ENCODE peak calls at places on chromosomes 3 and 15, in four cellular contexts. One of them, this sample, is unnamed.

GRCh38 chr3:188339410-188340295 is 185.7 kb downstream of the LPP start:
- DNase-seq in SK-N-SH: no peak
- DNase-seq in cardiac fibroblast: no peak
- DNase-seq in cerebellum: no peak
- DNase-seq in this sample: no peak

GRCh38 chr3:156605686-156606605 is 51.0 kb upstream of the SSR3 start:
- DNase-seq in SK-N-SH: peak; percentile 39
- DNase-seq in cardiac fibroblast: peak; percentile 85
- DNase-seq in cerebellum: no peak
- DNase-seq in this sample: peak; percentile 87

GRCh38 chr3:48715179-48715800 is 1.7 kb downstream of the IP6K2 start:
- DNase-seq in SK-N-SH: peak; percentile 52
- DNase-seq in cardiac fibroblast: peak; percentile 43
- DNase-seq in cerebellum: peak; percentile 96
- DNase-seq in this sample: peak; percentile 48

GRCh38 chr3:45582407-45582806 is 12.1 kb upstream of the LIMD1 start:
- DNase-seq in SK-N-SH: no peak
- DNase-seq in cardiac fibroblast: peak; percentile 68
- DNase-seq in cerebellum: no peak
- DNase-seq in this sample: peak; percentile 60

GRCh38 chr15:70257047-70257446 is 159.3 kb upstream of the TLE3 start:
- DNase-seq in SK-N-SH: no peak
- DNase-seq in cardiac fibroblast: no peak
- DNase-seq in cerebellum: no peak
- DNase-seq in this sample: no peak

GRCh38 chr15:100869151-100869999 is 10.3 kb upstream of the ALDH1A3 start:
- DNase-seq in SK-N-SH: peak; percentile 47
- DNase-seq in cardiac fibroblast: no peak
- DNase-seq in cerebellum: no peak
- DNase-seq in this sample: no peak

GRCh38 chr3:36993326-36994283 is at the start of gene MLH1:
- DNase-seq in SK-N-SH: peak; percentile 84
- DNase-seq in cardiac fibroblast: peak; percentile 100
- DNase-seq in cerebellum: peak; percentile 89
- DNase-seq in this sample: peak; percentile 94

GRCh38 chr3:112111785-112112402 is 21.2 kb downstream of the GCSAM start:
- DNase-seq in SK-N-SH: peak; percentile 70
- DNase-seq in cardiac fibroblast: peak; percentile 85
- DNase-seq in cerebellum: no peak
- DNase-seq in this sample: peak; percentile 77

GRCh38 chr3:64766463-64766862 is 78.7 kb upstream of the ADAMTS9 start:
- DNase-seq in SK-N-SH: no peak
- DNase-seq in cardiac fibroblast: peak; percentile 6
- DNase-seq in cerebellum: no peak
- DNase-seq in this sample: no peak

GRCh38 chr3:119894195-119894594 is 112.3 kb downstream of the NR1I2 start:
- DNase-seq in SK-N-SH: no peak
- DNase-seq in cardiac fibroblast: no peak
- DNase-seq in cerebellum: no peak
- DNase-seq in this sample: no peak

GRCh38 chr3:32238816-32239637 is 547 bp downstream of the CMTM8 start:
- DNase-seq in SK-N-SH: no peak
- DNase-seq in cardiac fibroblast: peak; percentile 38
- DNase-seq in cerebellum: peak; percentile 10
- DNase-seq in this sample: peak; percentile 67

GRCh38 chr15:57503051-57503702 is 88.5 kb upstream of the MYZAP start:
- DNase-seq in SK-N-SH: no peak
- DNase-seq in cardiac fibroblast: peak; percentile 10
- DNase-seq in cerebellum: no peak
- DNase-seq in this sample: no peak

GRCh38 chr3:47578119-47578630 is 490 bp downstream of the CSPG5 start:
- DNase-seq in SK-N-SH: peak; percentile 93
- DNase-seq in cardiac fibroblast: peak; percentile 7
- DNase-seq in cerebellum: peak; percentile 90
- DNase-seq in this sample: peak; percentile 85

This sample was measured in GM03348.